ENCODE peak calls at places on chromosome 4, in seven cellular contexts. A, V, N, Q, I, D and Z are unnamed samples.

GRCh38 chr4:142815834-142816233 is 30.3 kb downstream of the INPP4B start:
- DNase-seq in A (peak; percentile 85), V (peak; percentile 34), N (no peak), Q (no peak), I (no peak), D (no peak), Z (no peak)

GRCh38 chr4:6342530-6343293 is 73.1 kb downstream of the WFS1 start:
- DNase-seq in A (peak; percentile 14), V (no peak), N (no peak), Q (peak; percentile 73), I (no peak), D (peak; percentile 66), Z (peak; percentile 59)

GRCh38 chr4:185738038-185738552 is 73.9 kb downstream of the SORBS2 start:
- DNase-seq in A (peak; percentile 72), V (no peak), N (no peak), Q (no peak), I (no peak), D (no peak), Z (no peak)

GRCh38 chr4:132275583-132276121 is 873.4 kb upstream of the PCDH10 start:
- DNase-seq in A (no peak), V (no peak), N (no peak), Q (no peak), I (no peak), D (no peak), Z (no peak)

GRCh38 chr4:10089346-10089745 is 27.3 kb downstream of the WDR1 start:
- DNase-seq in A (no peak), V (no peak), N (peak; percentile 56), Q (no peak), I (no peak), D (no peak), Z (peak; percentile 55)

GRCh38 chr4:96916731-96917130 is 1076.8 kb downstream of the PDHA2 start:
- DNase-seq in A (no peak), V (no peak), N (peak; percentile 38), Q (no peak), I (peak; percentile 12), D (no peak), Z (no peak)

GRCh38 chr4:87835732-87836131 is 3.0 kb downstream of the MEPE start:
- DNase-seq in A (peak; percentile 22), V (no peak), N (no peak), Q (no peak), I (no peak), D (no peak), Z (no peak)

GRCh38 chr4:66048861-66049260 is 378.6 kb upstream of the EPHA5 start:
- DNase-seq in A (peak; percentile 5), V (no peak), N (no peak), Q (no peak), I (no peak), D (no peak), Z (no peak)

GRCh38 chr4:99144070-99144469 is at the start of gene ADH4:
- DNase-seq in A (peak; percentile 20), V (no peak), N (no peak), Q (no peak), I (peak; percentile 12), D (no peak), Z (no peak)

GRCh38 chr4:74632634-74633033 is 161.7 kb downstream of the BTC start:
- DNase-seq in A (peak; percentile 98), V (peak; percentile 22), N (no peak), Q (peak; percentile 9), I (no peak), D (no peak), Z (peak; percentile 36)

GRCh38 chr4:28287837-28288236 is 1427.2 kb downstream of the STIM2 start:
- DNase-seq in A (peak; percentile 95), V (peak; percentile 63), N (no peak), Q (no peak), I (no peak), D (no peak), Z (no peak)

GRCh38 chr4:155679343-155679742 is 12.7 kb downstream of the GUCY1A1 start:
- DNase-seq in A (peak; percentile 13), V (peak; percentile 17), N (no peak), Q (peak; percentile 20), I (no peak), D (peak; percentile 35), Z (no peak)

GRCh38 chr4:155676430-155676825 is 9.8 kb downstream of the GUCY1A1 start:
- DNase-seq in A (peak; percentile 1), V (no peak), N (no peak), Q (no peak), I (peak; percentile 12), D (no peak), Z (no peak)

GRCh38 chr4:155675709-155676429 is 9.2 kb downstream of the GUCY1A1 start:
- DNase-seq in A (no peak), V (no peak), N (no peak), Q (no peak), I (peak; percentile 33), D (no peak), Z (no peak)

GRCh38 chr4:155674669-155675071 is 8.0 kb downstream of the GUCY1A1 start:
- DNase-seq in A (no peak), V (no peak), N (no peak), Q (no peak), I (no peak), D (no peak), Z (no peak)

GRCh38 chr4:155678011-155678410 is 11.4 kb downstream of the GUCY1A1 start:
- DNase-seq in A (no peak), V (no peak), N (no peak), Q (no peak), I (no peak), D (no peak), Z (no peak)
- H3K4me1 ChIP-seq in A (no peaks in the 10 kb centered on the region), V (no peaks in the 10 kb centered on the region), N (no peaks in the 10 kb centered on the region), Q (peaks cover 76% of the 10 kb centered on the region), I (no peaks in the 10 kb centered on the region), D (peaks cover 88% of the 10 kb centered on the region), Z (peaks cover 16% of the 10 kb centered on the region)

DNA sequence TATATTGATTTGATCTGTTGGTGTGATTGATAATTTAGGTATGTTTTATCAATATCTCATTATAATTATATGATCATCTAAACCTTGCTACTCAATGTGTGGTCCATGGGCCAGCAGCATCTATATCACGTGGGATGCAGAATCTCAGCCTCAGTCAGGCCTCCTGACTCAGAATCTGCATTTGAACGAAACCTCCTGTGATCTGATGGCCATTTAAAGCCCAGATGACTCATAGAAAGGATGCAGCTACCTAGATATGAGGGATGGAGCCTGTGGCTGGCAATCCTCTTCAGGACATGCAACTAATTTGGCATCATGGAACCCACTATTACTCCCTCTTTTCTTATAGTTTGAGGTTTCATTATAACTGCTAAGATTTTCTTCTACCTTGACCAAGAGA is 11.3 kb upstream of the CHRNA9 start:
- DNase-seq in A (no peak), V (no peak), N (no peak), Q (no peak), I (no peak), D (no peak), Z (no peak)
- H3K4me1 ChIP-seq in A (peaks cover 2% of the 10 kb centered on the region), V (peaks cover 52% of the 10 kb centered on the region), N (peaks cover 14% of the 10 kb centered on the region), Q (peaks cover 10% of the 10 kb centered on the region), I (peaks cover 19% of the 10 kb centered on the region), D (no peaks in the 10 kb centered on the region), Z (peaks cover 3% of the 10 kb centered on the region)

GRCh38 chr4:54061873-54062272 is 2.5 kb downstream of the CHIC2 start:
- DNase-seq in A (no peak), V (no peak), N (no peak), Q (no peak), I (no peak), D (no peak), Z (no peak)
- H3K4me1 ChIP-seq in A (peaks cover 12% of the 10 kb centered on the region), V (peaks cover 32% of the 10 kb centered on the region), N (no peaks in the 10 kb centered on the region), Q (peaks cover 82% of the 10 kb centered on the region), I (peaks cover 4% of the 10 kb centered on the region), D (peaks cover 81% of the 10 kb centered on the region), Z (peaks cover 77% of the 10 kb centered on the region)

GRCh38 chr4:2596153-2596552 is 59.7 kb downstream of the FAM193A start:
- DNase-seq in A (no peak), V (no peak), N (no peak), Q (no peak), I (no peak), D (no peak), Z (no peak)
- H3K4me1 ChIP-seq in A (peaks cover 9% of the 10 kb centered on the region), V (no peaks in the 10 kb centered on the region), N (peaks cover 18% of the 10 kb centered on the region), Q (peaks cover 70% of the 10 kb centered on the region), I (peaks cover 18% of the 10 kb centered on the region), D (peaks cover 93% of the 10 kb centered on the region), Z (peaks cover 69% of the 10 kb centered on the region)

GRCh38 chr4:164081801-164082200 is 587.3 kb downstream of the TMA16 start:
- DNase-seq in A (no peak), V (no peak), N (no peak), Q (no peak), I (no peak), D (no peak), Z (no peak)

DNA sequence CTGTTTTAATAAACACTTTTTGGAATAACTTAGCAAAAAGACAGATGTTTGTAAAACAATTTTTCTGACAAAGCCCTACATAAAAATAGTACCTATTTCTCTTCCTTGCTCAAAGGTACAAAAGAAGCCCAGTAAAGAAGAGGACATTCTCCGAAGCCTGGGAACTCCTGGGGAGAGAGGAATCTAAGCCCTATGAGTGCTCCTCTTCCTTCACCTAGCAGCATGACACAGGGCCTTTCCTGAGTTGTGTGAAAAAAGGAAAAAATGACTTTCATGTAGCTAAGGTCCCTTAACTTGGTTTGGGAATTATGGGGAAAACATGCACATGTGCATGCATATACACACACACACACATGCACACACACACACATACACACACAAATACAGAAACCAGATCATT is 586.9 kb downstream of the TMA16 start:
- DNase-seq in A (no peak), V (no peak), N (no peak), Q (no peak), I (no peak), D (no peak), Z (no peak)
- H3K4me1 ChIP-seq in A (no peaks in the 10 kb centered on the region), V (no peaks in the 10 kb centered on the region), N (no peaks in the 10 kb centered on the region), Q (no peaks in the 10 kb centered on the region), I (no peaks in the 10 kb centered on the region), D (no peaks in the 10 kb centered on the region), Z (no peaks in the 10 kb centered on the region)

DNA sequence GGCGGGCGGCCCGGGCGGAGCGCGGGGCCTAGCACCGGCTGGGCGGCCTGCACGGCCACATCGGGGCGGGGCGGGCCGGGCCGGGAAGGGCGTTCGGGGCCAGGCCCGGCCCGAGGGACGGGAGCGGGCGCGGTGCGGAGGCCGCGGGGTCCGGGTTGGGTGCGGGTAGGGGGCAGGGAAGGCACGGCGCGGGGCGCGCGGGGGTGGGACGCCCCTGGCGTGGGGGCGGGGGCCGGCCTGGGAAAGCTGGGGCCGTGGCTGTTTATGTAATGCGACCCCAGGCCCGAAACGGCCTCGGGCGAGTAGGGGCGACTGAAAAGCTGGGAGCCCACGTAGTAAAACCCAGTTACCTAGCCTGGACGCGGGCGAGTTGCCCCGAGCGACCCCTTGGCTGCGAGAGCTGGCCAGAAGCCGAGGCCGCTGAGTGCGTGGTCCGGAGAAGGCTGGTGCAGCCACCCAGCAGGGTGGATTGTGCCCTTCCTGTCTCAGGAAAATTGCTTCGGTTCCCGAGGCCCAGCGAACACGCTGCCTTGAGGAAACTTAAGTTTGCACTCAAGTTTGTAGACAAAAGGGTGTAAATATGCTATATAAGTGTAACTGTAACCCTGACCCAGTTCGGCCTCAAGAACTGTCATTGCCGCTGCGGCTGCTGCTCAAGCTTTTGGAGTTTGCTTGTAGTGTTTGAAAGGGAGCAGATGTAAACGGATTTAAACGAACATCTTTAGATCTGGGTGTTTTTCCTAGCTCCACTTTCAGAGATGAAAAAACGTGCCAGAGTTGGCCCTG is 585 bp downstream of the SEC24B start:
- DNase-seq in A (peak; percentile 16), V (no peak), N (peak; percentile 44), Q (peak; percentile 28), I (peak; percentile 14), D (peak; percentile 56), Z (peak; percentile 68)
- H3K4me1 ChIP-seq in A (peaks cover 8% of the 10 kb centered on the region), V (peaks cover 21% of the 10 kb centered on the region), N (peaks cover 2% of the 10 kb centered on the region), Q (peaks cover 55% of the 10 kb centered on the region), I (peaks cover 17% of the 10 kb centered on the region), D (peaks cover 46% of the 10 kb centered on the region), Z (peaks cover 38% of the 10 kb centered on the region)

GRCh38 chr4:139814285-139815015 is 148.8 kb downstream of the MGST2 start:
- DNase-seq in A (peak; percentile 42), V (no peak), N (no peak), Q (peak; percentile 23), I (no peak), D (no peak), Z (no peak)
- H3K4me1 ChIP-seq in A (peaks cover 18% of the 10 kb centered on the region), V (no peaks in the 10 kb centered on the region), N (peaks cover 7% of the 10 kb centered on the region), Q (peaks cover 33% of the 10 kb centered on the region), I (peaks cover 47% of the 10 kb centered on the region), D (peaks cover 45% of the 10 kb centered on the region), Z (peaks cover 27% of the 10 kb centered on the region)